ENCODE peak calls at places on chromosomes 6 and 20, in six cellular contexts. G is amniotic epithelial cell; P is activated CD8-positive, alpha-beta memory T cell treated with anti-CD3 and anti-CD28 coated beads, Interleukin-2, amount 10 ng/mL, durations not matched to agents 7 days and 5 days; B is posterior vena cava; R is stromal cell of bone marrow; Y is SJSA1. X is an unnamed sample.

GRCh38 chr6:160180706-160181105 is 59.1 kb downstream of the SLC22A1 start:
- DNase-seq in G (peak), P (no peak), B (no peak), R (no peak), Y (no peak), X (no peak)

GRCh38 chr6:45462190-45463134 is 84.7 kb upstream of the SUPT3H start:
- DNase-seq in G (no peak), P (no peak), B (no peak), R (no peak), Y (no peak), X (no peak)

GRCh38 chr6:142871910-142872331 is 73.1 kb downstream of the HIVEP2 start:
- DNase-seq in G (peak), P (peak), B (no peak), R (peak), Y (peak), X (peak)

GRCh38 chr20:16476032-16476431 is 97.2 kb downstream of the KIF16B start:
- DNase-seq in G (peak), P (no peak), B (no peak), R (peak), Y (no peak), X (no peak)

GRCh38 chr6:46691052-46691451 is 3.4 kb downstream of the TDRD6 start:
- DNase-seq in G (no peak), P (no peak), B (no peak), R (no peak), Y (no peak), X (no peak)

GRCh38 chr20:59402697-59403096 is 102.3 kb downstream of the EDN3 start:
- DNase-seq in G (no peak), P (no peak), B (peak), R (no peak), Y (no peak), X (no peak)

GRCh38 chr6:150377211-150377781 is 8.5 kb downstream of the IYD start:
- DNase-seq in G (no peak), P (no peak), B (no peak), R (no peak), Y (no peak), X (no peak)

GRCh38 chr20:24584538-24585356 is 115.3 kb downstream of the SYNDIG1 start:
- DNase-seq in G (peak), P (no peak), B (peak), R (peak), Y (peak), X (no peak)

GRCh38 chr6:45921703-45922270 is 93.9 kb downstream of the CLIC5 start:
- DNase-seq in G (no peak), P (no peak), B (no peak), R (no peak), Y (no peak), X (no peak)

GRCh38 chr6:123926000-123926399 is 122.3 kb downstream of the NKAIN2 start:
- DNase-seq in G (peak), P (no peak), B (no peak), R (no peak), Y (no peak), X (no peak)

GRCh38 chr6:158803733-158804143 is 15.4 kb downstream of the EZR start:
- DNase-seq in G (no peak), P (peak), B (no peak), R (no peak), Y (no peak), X (peak)

GRCh38 chr6:163958646-163959045 is 544.1 kb downstream of the QKI start:
- DNase-seq in G (no peak), P (no peak), B (no peak), R (no peak), Y (peak), X (no peak)

GRCh38 chr6:106448000-106448426 is 87.5 kb downstream of the CRYBG1 start:
- DNase-seq in G (no peak), P (peak), B (no peak), R (no peak), Y (no peak), X (peak)

GRCh38 chr20:47252879-47253307 is 103.6 kb downstream of the ZMYND8 start:
- DNase-seq in G (no peak), P (no peak), B (no peak), R (no peak), Y (no peak), X (no peak)

GRCh38 chr6:31094389-31094881 is 17.9 kb downstream of the C6orf15 start:
- DNase-seq in G (no peak), P (peak), B (no peak), R (no peak), Y (no peak), X (peak)

GRCh38 chr6:95581073-95581472 is 3.7 kb downstream of the MANEA start:
- DNase-seq in G (no peak), P (no peak), B (no peak), R (no peak), Y (no peak), X (no peak)

GRCh38 chr6:159718634-159719033 is 8.7 kb upstream of the WTAP start:
- DNase-seq in G (no peak), P (no peak), B (no peak), R (no peak), Y (no peak), X (no peak)

GRCh38 chr20:17061721-17062120 is 165.1 kb upstream of the PCSK2 start:
- DNase-seq in G (no peak), P (no peak), B (no peak), R (no peak), Y (no peak), X (no peak)

GRCh38 chr20:4457566-4458543 is 263.9 kb upstream of the PRND start:
- DNase-seq in G (peak), P (no peak), B (no peak), R (no peak), Y (no peak), X (no peak)

GRCh38 chr6:108002365-108003221 is 44.6 kb upstream of the SEC63 start:
- DNase-seq in G (peak), P (no peak), B (no peak), R (peak), Y (no peak), X (no peak)

GRCh38 chr20:62158088-62158400 is 14.5 kb downstream of the SS18L1 start:
- DNase-seq in G (no peak), P (no peak), B (no peak), R (no peak), Y (no peak), X (no peak)

GRCh38 chr6:170108456-170108855 is 182.4 kb downstream of the DLL1 start:
- DNase-seq in G (no peak), P (peak), B (peak), R (no peak), Y (peak), X (peak)

GRCh38 chr6:98946877-98947410 is 802 bp downstream of the FBXL4 start:
- DNase-seq in G (peak), P (peak), B (no peak), R (no peak), Y (no peak), X (peak)

GRCh38 chr6:28929887-28930620 is 6.3 kb upstream of the TRIM27 start:
- DNase-seq in G (no peak), P (no peak), B (no peak), R (no peak), Y (no peak), X (no peak)

GRCh38 chr6:156699017-156699421 is 78.2 kb upstream of the ARID1B start:
- DNase-seq in G (peak), P (no peak), B (no peak), R (peak), Y (no peak), X (no peak)

GRCh38 chr20:22816016-22816415 is 219.1 kb upstream of the SSTR4 start:
- DNase-seq in G (no peak), P (no peak), B (no peak), R (no peak), Y (no peak), X (no peak)

GRCh38 chr6:11271637-11272036 is 39.2 kb upstream of the NEDD9 start:
- DNase-seq in G (peak), P (no peak), B (no peak), R (no peak), Y (peak), X (no peak)